ENCODE peak calls at places on chromosomes 12 and 14, in nine cellular contexts. W is right lobe of liver, P is body of pancreas, O is K562, L is heart left ventricle, K is upper lobe of left lung, V is HCT116, R is IMR-90, F is A549. A is an unnamed sample.

GRCh38 chr12:104357431-104357952 is 54.0 kb downstream of the EID3 start:
- ATAC-seq in F (peak; percentile 25), K (peak; percentile 22), O (peak; percentile 45), P (no peak), W (no peak), L (no peak), V (peak; percentile 39), R (peak; percentile 55), A (no peak)

GRCh38 chr12:18576104-18576622 is 161.6 kb downstream of the PLCZ1 start:
- ATAC-seq in V (no peak), W (no peak), L (no peak), F (no peak), K (no peak), O (no peak), P (no peak), R (peak; percentile 75), A (no peak)

GRCh38 chr14:106879241-106879640 is 1352.9 kb downstream of the TMEM121 start:
- ATAC-seq in P (no peak), R (no peak), W (peak; percentile 56), V (peak; percentile 59), F (peak; percentile 96), O (peak; percentile 80), L (no peak), K (peak; percentile 58), A (no peak)

GRCh38 chr14:63843796-63844195 is 9.0 kb upstream of the SYNE2 start:
- ATAC-seq in W (no peak), R (no peak), K (no peak), O (no peak), L (no peak), V (no peak), F (no peak), P (no peak), A (no peak)

GRCh38 chr12:89544730-89545184 is 18.9 kb upstream of the POC1B start:
- ATAC-seq in F (peak; percentile 71), W (peak; percentile 91), R (no peak), P (peak; percentile 50), K (no peak), L (peak; percentile 95), V (no peak), O (no peak), A (peak; percentile 21)

GRCh38 chr12:12482150-12482761 is 80.4 kb downstream of the DUSP16 start:
- ATAC-seq in V (no peak), P (no peak), W (no peak), F (no peak), K (no peak), O (no peak), L (no peak), R (no peak), A (no peak)

GRCh38 chr14:104550340-104550848 is 29.2 kb upstream of the C14orf180 start:
- ATAC-seq in P (no peak), F (no peak), W (no peak), O (no peak), R (no peak), V (peak; percentile 33), K (no peak), L (no peak), A (no peak)

GRCh38 chr12:104486416-104486815 is 29.7 kb downstream of the CHST11 start:
- ATAC-seq in V (no peak), L (no peak), F (no peak), K (no peak), W (no peak), R (no peak), O (peak; percentile 13), P (no peak), A (no peak)

GRCh38 chr12:94289551-94290312 is 141.4 kb downstream of the PLXNC1 start:
- ATAC-seq in R (peak; percentile 88), V (no peak), L (peak; percentile 77), O (peak; percentile 11), F (no peak), W (peak; percentile 77), K (peak; percentile 83), P (peak; percentile 35), A (peak; percentile 69)

GRCh38 chr12:94379479-94380113 is 80.1 kb downstream of the CEP83 start:
- ATAC-seq in V (no peak), O (no peak), L (no peak), P (no peak), F (no peak), K (no peak), W (no peak), R (no peak), A (no peak)

GRCh38 chr14:69092840-69093422 is 60.0 kb downstream of the DCAF5 start:
- ATAC-seq in R (no peak), V (no peak), W (no peak), F (no peak), L (no peak), P (no peak), K (no peak), O (no peak), A (no peak)

GRCh38 chr12:182381-182883 is 31.5 kb downstream of the SLC6A12 start:
- ATAC-seq in R (peak; percentile 98), F (peak; percentile 83), W (no peak), V (peak; percentile 80), O (no peak), L (peak; percentile 17), K (no peak), P (no peak), A (no peak)

GRCh38 chr14:68774771-68775613 is 17.9 kb downstream of the ZFP36L1 start:
- ATAC-seq in R (peak; percentile 80), F (peak; percentile 66), O (no peak), K (no peak), V (no peak), L (no peak), P (peak; percentile 58), W (peak; percentile 27), A (no peak)

GRCh38 chr12:93415723-93416464 is 25.9 kb downstream of the UBE2N start:
- ATAC-seq in O (no peak), W (no peak), R (peak; percentile 69), V (no peak), L (peak; percentile 60), P (no peak), K (peak; percentile 19), F (no peak), A (no peak)

GRCh38 chr12:67141405-67142018 is 127.6 kb upstream of the CAND1 start:
- ATAC-seq in K (no peak), O (no peak), L (no peak), P (no peak), R (no peak), W (no peak), F (no peak), V (no peak), A (no peak)

DNA sequence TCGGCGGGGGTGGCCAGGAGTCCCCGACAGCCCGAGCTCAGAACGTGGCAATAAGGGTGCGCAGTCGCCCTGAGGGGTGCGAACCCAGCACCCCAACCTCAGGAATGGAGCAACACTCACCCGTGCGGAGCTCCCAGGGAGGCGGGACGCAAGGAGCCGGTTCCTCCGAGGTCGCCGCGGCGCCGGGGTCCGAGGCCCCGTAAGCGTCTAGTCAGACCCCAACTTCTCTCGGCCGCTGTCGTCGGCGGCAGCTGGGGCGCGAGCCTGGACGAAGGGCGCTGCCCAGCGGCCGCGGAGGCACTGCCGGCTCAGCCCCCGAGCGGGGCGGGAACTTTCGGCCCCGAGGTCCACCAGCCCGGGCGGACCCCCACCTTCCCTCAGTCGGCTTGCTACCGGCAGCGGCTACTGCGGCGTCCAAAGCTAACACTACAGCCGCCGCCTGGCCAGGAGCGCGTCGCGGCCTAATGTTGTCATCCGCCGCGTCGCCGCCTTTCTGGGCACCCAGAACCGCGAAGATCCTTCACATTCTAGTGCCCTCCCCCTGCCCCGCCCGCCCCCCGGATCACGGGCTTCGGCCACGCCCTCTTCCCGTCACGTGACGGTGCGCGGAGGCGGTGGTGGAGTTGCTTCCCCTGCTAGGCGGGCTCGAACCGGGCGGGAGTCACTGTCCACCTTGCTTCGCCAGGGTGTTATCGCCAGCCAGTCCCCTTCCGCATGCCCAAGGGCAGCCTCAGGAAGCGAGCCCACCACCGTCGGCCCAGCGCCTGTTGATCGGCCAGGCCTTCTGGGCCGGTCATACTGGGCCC is at the start of gene OSBPL8:
- ATAC-seq in L (peak; percentile 96), P (peak; percentile 93), O (peak; percentile 84), F (peak; percentile 91), W (peak; percentile 98), K (peak; percentile 98), V (peak; percentile 88), R (peak; percentile 92), A (peak; percentile 94)
- TF ChIP-seq POLR2A in L (peak; percentile 90), P (peak; percentile 79), O (peak; percentile 97), F (peak; percentile 96), W (peak; percentile 97), K (peak; percentile 94), V (peak; percentile 49), R (peak; percentile 82), A (peak; percentile 78)

DNA sequence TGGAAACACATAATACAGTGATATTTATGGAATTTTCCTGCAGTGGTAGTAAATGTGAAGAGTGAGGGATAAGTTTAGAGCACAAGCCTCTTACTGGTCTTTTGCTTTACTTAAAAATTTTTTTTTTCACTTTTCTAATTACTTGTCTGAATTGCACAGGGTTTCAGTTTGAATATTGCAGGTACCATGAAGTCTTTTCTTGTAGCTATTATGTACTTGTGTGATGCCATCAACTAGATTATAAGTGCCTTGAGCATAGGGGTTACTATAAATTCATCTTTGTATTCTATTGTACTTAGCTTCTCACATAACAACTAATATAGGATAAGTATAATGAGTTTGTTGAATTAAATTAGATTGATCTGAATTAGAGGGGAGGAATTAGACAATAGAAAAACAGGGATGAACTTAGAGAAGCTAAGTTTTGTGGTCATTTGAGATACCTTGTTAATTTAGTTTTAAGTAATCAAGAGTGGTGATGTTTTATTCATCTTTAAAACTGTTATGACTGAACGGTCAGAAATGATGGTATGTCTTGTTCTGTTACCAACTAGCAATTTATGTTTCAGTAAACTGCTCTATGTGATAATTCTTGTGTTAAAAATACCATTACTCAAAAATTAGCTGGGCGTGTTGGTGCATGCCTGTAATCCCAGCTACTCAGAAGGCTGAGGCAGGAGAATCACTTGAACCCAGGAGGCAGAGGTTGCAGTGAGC is 42.1 kb downstream of the CCDC91 start:
- ATAC-seq in R (no peak), O (no peak), P (no peak), K (no peak), V (no peak), W (no peak), L (no peak), F (no peak), A (no peak)
- TF ChIP-seq CTCF in R (no peak), O (no peak), P (no peak), K (no peak), V (no peak), W (no peak), L (no peak), F (no peak), A (no peak)

GRCh38 chr14:20306079-20306423 is 300 bp upstream of the TTC5 start:
- ATAC-seq in F (peak; percentile 22), K (no peak), L (no peak), O (no peak), W (no peak), P (no peak), V (peak; percentile 16), R (no peak), A (no peak)

GRCh38 chr14:20302042-20302761 is 3.5 kb downstream of the TTC5 start:
- ATAC-seq in L (no peak), W (no peak), P (no peak), K (no peak), R (peak; percentile 60), O (peak; percentile 85), V (no peak), F (no peak), A (no peak)

GRCh38 chr14:20305265-20306078 is at the start of gene TTC5:
- ATAC-seq in L (peak; percentile 99), F (peak; percentile 96), O (peak; percentile 89), R (peak; percentile 96), K (peak; percentile 100), V (peak; percentile 93), P (peak; percentile 99), W (peak; percentile 99), A (peak; percentile 93)
- TF ChIP-seq POLR2A in L (no peak), F (peak; percentile 49), O (peak; percentile 52), R (no peak), K (peak; percentile 26), V (peak; percentile 69), P (no peak), W (no peak), A (no peak)

GRCh38 chr12:100681074-100681473 is 107.6 kb downstream of the GAS2L3 start:
- ATAC-seq in F (no peak), P (no peak), K (no peak), V (no peak), W (no peak), L (no peak), R (no peak), O (no peak), A (no peak)
- TF ChIP-seq CTCF in F (no peak), P (no peak), K (no peak), V (no peak), W (no peak), L (no peak), R (no peak), O (no peak), A (no peak)